ENCODE peak calls at places on chromosomes 11 and 22, in eight cellular contexts. H, W, D, U, A, J, Y and L are unnamed samples.

GRCh38 chr11:35160248-35160820 is 21.4 kb downstream of the CD44 start:
- DNase-seq in W (no peak), H (no peak), D (no peak), J (no peak), Y (no peak), U (no peak), A (no peak), L (no peak)

GRCh38 chr22:50705851-50706351 is 32.1 kb upstream of the ACR start:
- DNase-seq in H (no peak), J (no peak), U (no peak), W (no peak), A (no peak), Y (no peak), D (no peak), L (no peak)

GRCh38 chr11:11284481-11284880 is 68.6 kb downstream of the CSNK2A3 start:
- DNase-seq in Y (no peak), D (no peak), U (no peak), H (no peak), W (no peak), A (no peak), J (no peak), L (no peak)

GRCh38 chr11:130050272-130050671 is 19.4 kb upstream of the APLP2 start:
- DNase-seq in H (no peak), U (no peak), A (no peak), J (peak), Y (no peak), W (no peak), D (no peak), L (no peak)

GRCh38 chr11:7031346-7031957 is 11.2 kb downstream of the NLRP14 start:
- DNase-seq in W (no peak), J (no peak), U (no peak), A (no peak), Y (no peak), D (no peak), H (no peak), L (no peak)

GRCh38 chr22:37566903-37567798 is 6.9 kb downstream of the CDC42EP1 start:
- DNase-seq in A (peak), H (peak), Y (peak), J (peak), U (peak), W (peak), D (no peak), L (peak)

GRCh38 chr11:115929618-115930129 is 425.5 kb upstream of the CADM1 start:
- DNase-seq in A (no peak), U (no peak), H (no peak), D (no peak), Y (no peak), W (no peak), J (no peak), L (no peak)

GRCh38 chr11:67282155-67282875 is 6.8 kb upstream of the ANKRD13D start:
- DNase-seq in D (no peak), U (no peak), Y (no peak), J (no peak), W (no peak), H (no peak), A (no peak), L (no peak)

GRCh38 chr11:69702239-69702668 is 1.6 kb downstream of the FGF19 start:
- DNase-seq in H (no peak), U (peak), Y (no peak), J (peak), D (no peak), A (no peak), W (no peak), L (no peak)

GRCh38 chr11:23359297-23359696 is 499.0 kb upstream of the CCDC179 start:
- DNase-seq in H (no peak), D (peak), W (no peak), A (no peak), U (no peak), Y (peak), J (no peak), L (no peak)

GRCh38 chr11:119721129-119722120 is 7.6 kb downstream of the NECTIN1 start:
- DNase-seq in U (peak), J (peak), H (peak), W (peak), D (no peak), A (no peak), Y (peak), L (no peak)

GRCh38 chr11:114187173-114187572 is 109.0 kb upstream of the NNMT start:
- DNase-seq in U (no peak), A (no peak), Y (no peak), J (no peak), D (no peak), W (no peak), H (no peak), L (no peak)

GRCh38 chr11:117328414-117329010 is 858 bp downstream of the CEP164 start:
- DNase-seq in W (peak), H (no peak), A (peak), J (peak), Y (peak), D (no peak), U (peak), L (no peak)